ENCODE peak calls at places on chromosomes 7 and 10, in four cellular contexts. One of them, this sample, is unnamed.

GRCh38 chr10:122021828-122022227 is 32.9 kb downstream of the TACC2 start:
- DNase-seq in endothelial cell of umbilical vein: no peak
- DNase-seq in HCT116: no peak
- DNase-seq in stomach: no peak
- DNase-seq in this sample: no peak

GRCh38 chr7:107865956-107866775 is 24.8 kb upstream of the DLD start:
- DNase-seq in HCT116: no peak
- DNase-seq in endothelial cell of umbilical vein: peak; percentile 78
- DNase-seq in stomach: no peak
- DNase-seq in this sample: no peak

GRCh38 chr10:34854147-34854601 is 39.1 kb upstream of the PARD3 start:
- DNase-seq in HCT116: no peak
- DNase-seq in stomach: no peak
- DNase-seq in endothelial cell of umbilical vein: peak; percentile 53
- DNase-seq in this sample: no peak

GRCh38 chr7:2728309-2729042 is 40.5 kb downstream of the AMZ1 start:
- DNase-seq in HCT116: no peak
- DNase-seq in stomach: peak; percentile 15
- DNase-seq in endothelial cell of umbilical vein: no peak
- DNase-seq in this sample: no peak

GRCh38 chr10:103614511-103615158 is 121.1 kb downstream of the NEURL1 start:
- DNase-seq in endothelial cell of umbilical vein: no peak
- DNase-seq in stomach: no peak
- DNase-seq in HCT116: no peak
- DNase-seq in this sample: no peak

GRCh38 chr7:75958802-75959543 is 35.4 kb downstream of the TMEM120A start:
- DNase-seq in stomach: no peak
- DNase-seq in endothelial cell of umbilical vein: no peak
- DNase-seq in HCT116: no peak
- DNase-seq in this sample: no peak

GRCh38 chr7:105621617-105622016 is 40.3 kb upstream of the EFCAB10 start:
- DNase-seq in endothelial cell of umbilical vein: peak; percentile 21
- DNase-seq in HCT116: no peak
- DNase-seq in stomach: no peak
- DNase-seq in this sample: no peak

GRCh38 chr7:132406039-132406438 is 170.2 kb downstream of the PLXNA4 start:
- DNase-seq in HCT116: no peak
- DNase-seq in stomach: no peak
- DNase-seq in endothelial cell of umbilical vein: peak; percentile 53
- DNase-seq in this sample: no peak

GRCh38 chr10:71974489-71975011 is 10.4 kb downstream of the CHST3 start:
- DNase-seq in HCT116: peak; percentile 51
- DNase-seq in endothelial cell of umbilical vein: peak; percentile 45
- DNase-seq in stomach: no peak
- DNase-seq in this sample: no peak

GRCh38 chr7:128911441-128912031 is 1.0 kb upstream of the KCP start:
- DNase-seq in endothelial cell of umbilical vein: no peak
- DNase-seq in stomach: peak; percentile 37
- DNase-seq in HCT116: no peak
- DNase-seq in this sample: no peak

GRCh38 chr7:128912281-128912680 is 1.8 kb upstream of the KCP start:
- DNase-seq in endothelial cell of umbilical vein: no peak
- DNase-seq in stomach: no peak
- DNase-seq in HCT116: no peak
- DNase-seq in this sample: no peak

GRCh38 chr7:128908750-128909385 is 1.6 kb downstream of the KCP start:
- DNase-seq in stomach: no peak
- DNase-seq in endothelial cell of umbilical vein: no peak
- DNase-seq in HCT116: no peak
- DNase-seq in this sample: no peak

GRCh38 chr7:128909605-128910568 is 622 bp downstream of the KCP start:
- DNase-seq in HCT116: no peak
- DNase-seq in stomach: no peak
- DNase-seq in endothelial cell of umbilical vein: peak; percentile 17
- DNase-seq in this sample: no peak

GRCh38 chr7:128910569-128910945 is at the start of gene KCP:
- DNase-seq in endothelial cell of umbilical vein: no peak
- DNase-seq in HCT116: no peak
- DNase-seq in stomach: no peak
- DNase-seq in this sample: no peak
- H3K4me3 ChIP-seq in endothelial cell of umbilical vein: no peak within 1 kb of the TSS
- H3K4me3 ChIP-seq in HCT116: no peak within 1 kb of the TSS
- H3K4me3 ChIP-seq in stomach: peak within 1 kb of the TSS; percentile 43
- H3K4me3 ChIP-seq in this sample: peak within 1 kb of the TSS; percentile 38

GRCh38 chr7:13860734-13861133 is 128.7 kb downstream of the ETV1 start:
- DNase-seq in stomach: no peak
- DNase-seq in endothelial cell of umbilical vein: no peak
- DNase-seq in HCT116: no peak
- DNase-seq in this sample: no peak
- H3K9me3 ChIP-seq in stomach: no peaks in the 10 kb centered on the region
- H3K9me3 ChIP-seq in endothelial cell of umbilical vein: no peaks in the 10 kb centered on the region
- H3K9me3 ChIP-seq in HCT116: no peaks in the 10 kb centered on the region
- H3K9me3 ChIP-seq in this sample: no peaks in the 10 kb centered on the region

GRCh38 chr10:117364121-117364960 is 10.9 kb downstream of the PDZD8 start:
- DNase-seq in HCT116: no peak
- DNase-seq in endothelial cell of umbilical vein: peak; percentile 29
- DNase-seq in stomach: no peak
- DNase-seq in this sample: no peak

GRCh38 chr10:117362313-117362712 is 12.9 kb downstream of the PDZD8 start:
- DNase-seq in stomach: no peak
- DNase-seq in HCT116: no peak
- DNase-seq in endothelial cell of umbilical vein: peak; percentile 47
- DNase-seq in this sample: no peak

GRCh38 chr10:117363027-117363426 is 12.2 kb downstream of the PDZD8 start:
- DNase-seq in HCT116: no peak
- DNase-seq in stomach: no peak
- DNase-seq in endothelial cell of umbilical vein: no peak
- DNase-seq in this sample: no peak

GRCh38 chr10:117360016-117360415 is 15.2 kb downstream of the PDZD8 start:
- DNase-seq in HCT116: no peak
- DNase-seq in stomach: no peak
- DNase-seq in endothelial cell of umbilical vein: no peak
- DNase-seq in this sample: no peak

DNA sequence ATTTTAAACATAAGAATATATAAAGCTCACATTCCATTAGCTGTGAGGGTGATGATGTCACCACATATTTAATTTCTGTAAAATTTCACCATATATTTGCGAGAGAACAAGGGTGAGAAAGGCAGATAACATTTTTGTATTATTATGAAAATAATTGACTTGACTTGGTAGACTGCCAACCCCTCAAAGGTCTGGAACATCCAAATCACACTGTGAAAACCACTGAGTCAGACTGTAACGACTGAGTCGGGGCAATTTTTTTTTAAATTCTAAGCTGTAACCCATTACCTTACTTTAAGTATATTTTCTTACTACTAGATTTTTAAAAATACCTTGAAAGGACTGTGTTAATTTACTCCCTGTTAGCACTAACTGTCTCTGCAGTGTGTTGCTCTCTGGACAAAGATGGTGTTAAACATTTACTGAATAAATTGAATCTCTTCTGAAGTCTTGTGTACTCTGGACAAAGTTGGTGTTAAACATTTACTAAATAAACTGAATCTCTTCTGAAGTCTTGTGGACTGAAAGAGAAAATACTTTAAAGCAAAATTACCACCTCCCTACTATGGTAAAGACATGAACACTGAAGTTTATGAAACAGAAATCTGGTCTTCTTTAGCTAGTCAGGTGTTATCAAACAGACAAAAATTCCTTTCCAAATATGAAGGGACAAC is 14.1 kb downstream of the PDZD8 start:
- DNase-seq in stomach: no peak
- DNase-seq in HCT116: no peak
- DNase-seq in endothelial cell of umbilical vein: peak; percentile 47
- DNase-seq in this sample: no peak
- TF ChIP-seq POLR2AphosphoS5 in stomach: no peak
- TF ChIP-seq POLR2AphosphoS5 in HCT116: no peak
- TF ChIP-seq POLR2AphosphoS5 in endothelial cell of umbilical vein: no peak
- TF ChIP-seq POLR2AphosphoS5 in this sample: no peak

DNA sequence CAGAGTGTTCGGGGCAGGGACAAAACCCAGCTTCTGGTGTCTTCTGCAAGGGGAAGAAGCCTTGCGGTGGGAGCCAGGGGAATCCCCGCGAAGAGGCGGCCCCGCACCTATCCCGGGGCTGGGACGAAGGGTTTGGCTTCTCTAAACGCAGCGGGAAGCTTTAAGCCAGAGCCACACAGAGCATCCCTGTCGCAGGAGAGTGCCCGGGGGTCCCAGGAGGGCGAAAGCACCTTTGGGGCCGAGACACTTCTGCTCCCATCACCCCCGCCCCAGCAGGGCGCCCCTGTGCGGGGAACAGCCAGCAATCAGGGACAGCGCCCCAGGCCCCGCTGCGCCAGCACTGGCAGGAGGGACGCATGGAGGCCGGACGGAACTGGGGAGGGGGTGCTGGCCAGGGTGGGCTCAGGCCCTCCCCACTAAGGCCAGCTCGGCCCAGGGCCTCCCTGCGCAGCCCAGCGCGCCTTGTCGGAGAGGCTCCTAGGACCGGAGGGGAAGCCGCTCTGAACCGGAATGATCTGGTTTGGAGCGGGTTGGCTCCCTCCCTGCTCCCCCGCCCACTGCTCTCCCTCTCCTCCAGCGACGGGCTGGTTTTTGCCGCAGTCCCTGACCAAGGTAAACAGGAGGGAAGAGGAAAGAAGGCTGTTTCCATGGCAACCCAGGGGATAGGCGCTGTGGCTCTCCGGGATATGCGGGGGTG is 63.9 kb downstream of the TMEM209 start:
- DNase-seq in endothelial cell of umbilical vein: peak; percentile 48
- DNase-seq in HCT116: no peak
- DNase-seq in stomach: peak; percentile 70
- DNase-seq in this sample: no peak
- H3K4me3 ChIP-seq in endothelial cell of umbilical vein: peak overlapping the region; percentile 45
- H3K4me3 ChIP-seq in HCT116: no peak overlapping the region
- H3K4me3 ChIP-seq in stomach: peak overlapping the region; percentile 64
- H3K4me3 ChIP-seq in this sample: no peak overlapping the region

GRCh38 chr7:63925262-63925625 is 73.4 kb upstream of the ZNF722 start:
- DNase-seq in endothelial cell of umbilical vein: no peak
- DNase-seq in stomach: no peak
- DNase-seq in HCT116: no peak
- DNase-seq in this sample: no peak
- H3K9me3 ChIP-seq in endothelial cell of umbilical vein: peaks cover 6% of the 10 kb centered on the region
- H3K9me3 ChIP-seq in stomach: no peaks in the 10 kb centered on the region
- H3K9me3 ChIP-seq in HCT116: peaks cover 5% of the 10 kb centered on the region
- H3K9me3 ChIP-seq in this sample: no peaks in the 10 kb centered on the region

GRCh38 chr7:25308898-25309521 is 80.7 kb upstream of the NPVF start:
- DNase-seq in endothelial cell of umbilical vein: no peak
- DNase-seq in HCT116: no peak
- DNase-seq in stomach: no peak
- DNase-seq in this sample: no peak
- TF ChIP-seq POLR2AphosphoS5 in endothelial cell of umbilical vein: no peak
- TF ChIP-seq POLR2AphosphoS5 in HCT116: no peak
- TF ChIP-seq POLR2AphosphoS5 in stomach: no peak
- TF ChIP-seq POLR2AphosphoS5 in this sample: no peak

DNA sequence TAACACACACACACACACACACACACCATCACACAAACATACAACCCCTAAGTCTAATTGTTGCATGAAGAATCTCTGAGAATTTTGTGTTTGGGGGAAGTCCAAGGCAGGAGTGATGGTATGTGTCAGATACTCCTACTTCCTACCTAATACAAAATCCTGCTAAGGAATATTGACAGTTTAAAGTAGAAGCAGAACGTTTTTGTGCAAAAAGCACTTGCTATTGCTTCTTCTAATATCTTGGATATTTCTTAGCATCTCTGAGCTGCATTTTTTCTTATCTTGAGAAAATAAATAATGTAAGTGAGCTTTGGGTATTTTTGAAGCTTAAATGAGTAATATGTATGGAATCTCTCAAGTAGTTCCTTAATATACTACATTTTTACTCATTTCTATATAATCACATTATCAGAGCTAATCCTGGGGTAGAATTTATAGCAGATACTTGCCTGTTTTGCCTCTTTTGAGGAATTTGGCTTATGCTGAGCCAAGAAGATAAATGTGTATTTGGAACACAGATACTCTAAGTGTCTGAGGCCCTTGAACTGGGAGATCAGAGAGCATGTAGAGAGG is 212.3 kb downstream of the DKK1 start:
- DNase-seq in endothelial cell of umbilical vein: peak; percentile 30
- DNase-seq in stomach: no peak
- DNase-seq in HCT116: no peak
- DNase-seq in this sample: no peak
- H3K4me3 ChIP-seq in endothelial cell of umbilical vein: no peak overlapping the region
- H3K4me3 ChIP-seq in stomach: no peak overlapping the region
- H3K4me3 ChIP-seq in HCT116: no peak overlapping the region
- H3K4me3 ChIP-seq in this sample: no peak overlapping the region

GRCh38 chr7:5093948-5094347 is 48.3 kb downstream of the RBAK start:
- DNase-seq in endothelial cell of umbilical vein: no peak
- DNase-seq in stomach: no peak
- DNase-seq in HCT116: no peak
- DNase-seq in this sample: no peak
- H3K9me3 ChIP-seq in endothelial cell of umbilical vein: no peaks in the 10 kb centered on the region
- H3K9me3 ChIP-seq in stomach: peaks cover 24% of the 10 kb centered on the region
- H3K9me3 ChIP-seq in HCT116: peaks cover 26% of the 10 kb centered on the region
- H3K9me3 ChIP-seq in this sample: peaks cover 7% of the 10 kb centered on the region